ENCODE peak calls at places on chromosomes 16 and 17, in seven cellular contexts. E is head of caudate nucleus; V is Peyer's patch; W is activated CD4-positive, CD25-positive, alpha-beta regulatory T cell treated with anti-CD3 and anti-CD28 coated beads, Interleukin-2, amount 50 U/mL, for 16 hours; Z is heart left ventricle; D is T-helper 2 cell; N is GF-D8. S is an unnamed sample.

GRCh38 chr16:15970743-15971434 is 21.5 kb downstream of the ABCC1 start:
- DNase-seq in W (no peak), D (no peak), V (no peak), N (no peak), Z (no peak), E (no peak), S (no peak)

GRCh38 chr16:13245713-13246377 is 344.4 kb downstream of the SHISA9 start:
- DNase-seq in N (no peak), Z (no peak), W (no peak), E (no peak), V (no peak), D (no peak), S (no peak)

GRCh38 chr17:7932949-7933348 is 943 bp downstream of the CNTROB start:
- DNase-seq in N (no peak), D (peak; percentile 64), V (peak; percentile 59), Z (no peak), W (no peak), E (no peak), S (peak; percentile 57)

GRCh38 chr17:78736526-78737079 is 45.5 kb downstream of the CYTH1 start:
- DNase-seq in D (peak; percentile 75), Z (peak; percentile 87), V (peak; percentile 91), W (peak; percentile 28), N (peak; percentile 58), E (no peak), S (peak; percentile 94)

GRCh38 chr17:76515291-76515949 is 14.2 kb upstream of the RHBDF2 start:
- DNase-seq in Z (peak; percentile 86), E (no peak), D (peak; percentile 96), W (peak; percentile 58), V (no peak), N (peak; percentile 57), S (peak; percentile 72)

GRCh38 chr17:42409467-42410351 is 13.3 kb downstream of the CAVIN1 start:
- DNase-seq in Z (no peak), D (no peak), W (no peak), V (no peak), E (no peak), N (no peak), S (peak; percentile 49)

GRCh38 chr16:80527297-80527696 is 13.5 kb upstream of the DYNLRB2 start:
- DNase-seq in V (no peak), Z (no peak), W (peak; percentile 4), E (no peak), N (peak; percentile 4), D (peak; percentile 83), S (peak; percentile 12)

GRCh38 chr17:68707032-68707431 is 105.9 kb upstream of the FAM20A start:
- DNase-seq in W (no peak), V (no peak), D (no peak), N (no peak), E (no peak), Z (no peak), S (no peak)

GRCh38 chr16:26816266-26816665 is 250.5 kb upstream of the C16orf82 start:
- DNase-seq in V (no peak), N (no peak), E (no peak), D (no peak), Z (no peak), W (no peak), S (no peak)

GRCh38 chr16:19095699-19096098 is 18.1 kb upstream of the ITPRIPL2 start:
- DNase-seq in E (no peak), W (no peak), Z (no peak), N (no peak), D (no peak), V (no peak), S (no peak)

GRCh38 chr17:77266891-77267341 is 126.1 kb downstream of the SEC14L1 start:
- DNase-seq in N (peak; percentile 38), W (no peak), E (no peak), V (no peak), D (no peak), Z (no peak), S (no peak)

GRCh38 chr17:30093463-30094147 is 23.0 kb upstream of the NSRP1 start:
- DNase-seq in D (peak; percentile 41), V (no peak), Z (no peak), E (peak; percentile 55), W (peak; percentile 8), N (no peak), S (peak; percentile 22)

GRCh38 chr17:76255801-76256429 is 9.2 kb upstream of the UBALD2 start:
- DNase-seq in N (no peak), D (no peak), W (no peak), E (no peak), V (no peak), Z (no peak), S (peak; percentile 6)

GRCh38 chr16:56327071-56327928 is 98.0 kb downstream of the AMFR start:
- DNase-seq in E (peak; percentile 58), W (no peak), N (no peak), V (no peak), Z (no peak), D (no peak), S (no peak)

GRCh38 chr16:88338111-88338510 is 44.6 kb upstream of the ZNF469 start:
- DNase-seq in N (no peak), W (no peak), V (no peak), E (no peak), D (no peak), Z (peak; percentile 41), S (no peak)

GRCh38 chr17:73121513-73121912 is 29.0 kb upstream of the SLC39A11 start:
- DNase-seq in E (no peak), Z (no peak), N (no peak), V (no peak), D (no peak), W (no peak), S (no peak)

GRCh38 chr16:56682703-56683397 is 580 bp downstream of the MT1X start:
- DNase-seq in E (no peak), V (no peak), Z (no peak), N (no peak), D (peak; percentile 25), W (no peak), S (peak; percentile 20)

GRCh38 chr16:5621826-5622225 is 524.2 kb upstream of the EEF2KMT start:
- DNase-seq in V (no peak), D (no peak), E (no peak), Z (no peak), N (no peak), W (no peak), S (no peak)

GRCh38 chr17:83119987-83120864 is 40.8 kb downstream of the METRNL start:
- DNase-seq in Z (peak; percentile 66), V (no peak), W (no peak), N (peak; percentile 82), E (no peak), D (peak; percentile 72), S (peak; percentile 39)

GRCh38 chr16:69406780-69407331 is 17.6 kb upstream of the CYB5B start:
- DNase-seq in W (no peak), D (no peak), E (no peak), V (no peak), N (no peak), Z (no peak), S (no peak)

GRCh38 chr17:72456026-72456569 is 335.3 kb downstream of the SOX9 start:
- DNase-seq in E (no peak), Z (no peak), W (no peak), N (no peak), D (no peak), V (peak; percentile 70), S (peak; percentile 80)

GRCh38 chr16:73171380-73171779 is 123.5 kb upstream of the ZFHX3 start:
- DNase-seq in D (no peak), Z (no peak), W (no peak), N (no peak), V (no peak), E (no peak), S (peak; percentile 29)

GRCh38 chr16:58264961-58265479 is 29.8 kb downstream of the PRSS54 start:
- DNase-seq in D (peak; percentile 8), W (no peak), V (no peak), N (peak; percentile 54), Z (no peak), E (peak; percentile 46), S (peak; percentile 44)